ENCODE peak calls at places on chromosome 22, in six cellular contexts. O is PC-3, C is psoas muscle, M is tibial nerve, Q is GM23338, W is upper lobe of right lung. V is an unnamed sample.
A peak's percentile ranks its signal among the peaks of the same experiment; 100 is the strongest.

GRCh38 chr22:46267431-46268279 is at the start of gene TTC38:
- DNase-seq in W (peak; percentile 96), C (peak; percentile 97), Q (peak; percentile 77), M (peak; percentile 85), O (peak; percentile 81), V (peak; percentile 97)

GRCh38 chr22:44947846-44948245 is 62.0 kb downstream of the PHF21B start:
- DNase-seq in W (no peak), Q (no peak), C (no peak), O (no peak), M (no peak), V (no peak)

GRCh38 chr22:46730568-46731245 is 7.3 kb downstream of the CERK start:
- DNase-seq in M (no peak), Q (no peak), W (no peak), C (no peak), O (no peak), V (no peak)

GRCh38 chr22:48443680-48444079 is 1384.0 kb downstream of the BRD1 start:
- DNase-seq in O (no peak), M (no peak), W (no peak), C (no peak), Q (no peak), V (no peak)

GRCh38 chr22:47810505-47811500 is 1048.4 kb downstream of the TBC1D22A start:
- DNase-seq in O (no peak), Q (no peak), W (no peak), M (no peak), C (no peak), V (no peak)

GRCh38 chr22:46070722-46071450 is 79.4 kb upstream of the PPARA start:
- DNase-seq in Q (peak; percentile 62), W (peak; percentile 89), O (peak; percentile 70), M (peak; percentile 56), C (peak; percentile 83), V (peak; percentile 65)

GRCh38 chr22:38628444-38628843 is 27.7 kb downstream of the FAM227A start:
- DNase-seq in C (no peak), Q (no peak), W (no peak), O (no peak), M (no peak), V (no peak)

GRCh38 chr22:35598396-35598710 is 18.8 kb downstream of the MB start:
- DNase-seq in W (no peak), M (no peak), C (no peak), Q (no peak), O (no peak), V (no peak)

GRCh38 chr22:46390652-46391301 is 55.3 kb downstream of the TRMU start:
- DNase-seq in C (peak; percentile 72), O (peak; percentile 63), Q (no peak), M (peak; percentile 39), W (no peak), V (no peak)

GRCh38 chr22:21632237-21632895 is at the start of gene CCDC116:
- DNase-seq in O (no peak), M (no peak), C (no peak), Q (peak; percentile 84), W (peak; percentile 76), V (no peak)

GRCh38 chr22:20463324-20464095 is 25.9 kb upstream of the SCARF2 start:
- DNase-seq in C (peak; percentile 28), Q (no peak), O (no peak), M (no peak), W (peak; percentile 19), V (no peak)

GRCh38 chr22:20160041-20160440 is 9.2 kb upstream of the CCDC188 start:
- DNase-seq in C (no peak), Q (no peak), M (no peak), W (no peak), O (no peak), V (peak; percentile 42)

GRCh38 chr22:50544078-50544745 is 1.5 kb upstream of the KLHDC7B start:
- DNase-seq in W (peak; percentile 93), M (peak; percentile 42), O (no peak), Q (peak; percentile 93), C (peak; percentile 76), V (peak; percentile 90)

GRCh38 chr22:38882972-38883622 is 11.1 kb upstream of the CBX6 start:
- DNase-seq in C (no peak), W (peak; percentile 46), Q (no peak), M (no peak), O (no peak), V (no peak)

GRCh38 chr22:25219948-25220442 is 556 bp downstream of the CRYBB2 start:
- DNase-seq in C (no peak), M (no peak), O (peak; percentile 6), W (no peak), Q (no peak), V (peak; percentile 31)

GRCh38 chr22:40387758-40388157 is 17.4 kb downstream of the SGSM3 start:
- DNase-seq in C (no peak), O (peak; percentile 32), Q (no peak), W (no peak), M (no peak), V (no peak)
- H3K4me1 ChIP-seq in C (peaks cover 5% of the 10 kb centered on the region), O (peaks cover 5% of the 10 kb centered on the region), Q (no peaks in the 10 kb centered on the region), W (peaks cover 20% of the 10 kb centered on the region), M (no peaks in the 10 kb centered on the region), V (peaks cover 30% of the 10 kb centered on the region)

GRCh38 chr22:42069801-42070516 is 653 bp downstream of the NAGA start:
- DNase-seq in Q (no peak), O (no peak), C (no peak), W (no peak), M (no peak), V (no peak)
- H3K27ac ChIP-seq in Q (peak overlapping the region; percentile 63), O (peak overlapping the region; percentile 19), C (peak overlapping the region; percentile 83), W (peak overlapping the region; percentile 88), M (peak overlapping the region; percentile 66), V (peak overlapping the region; percentile 91)

GRCh38 chr22:40001104-40001503 is 6.3 kb downstream of the FAM83F start:
- DNase-seq in W (no peak), C (no peak), Q (no peak), M (no peak), O (no peak), V (no peak)

GRCh38 chr22:40000171-40000570 is 5.4 kb downstream of the FAM83F start:
- DNase-seq in W (no peak), M (no peak), O (no peak), C (no peak), Q (no peak), V (no peak)

GRCh38 chr22:40001800-40002577 is 7.2 kb downstream of the FAM83F start:
- DNase-seq in O (no peak), W (no peak), C (no peak), M (no peak), Q (peak; percentile 75), V (no peak)

GRCh38 chr22:40004836-40005235 is 10.1 kb downstream of the FAM83F start:
- DNase-seq in Q (no peak), O (no peak), C (no peak), M (no peak), W (no peak), V (no peak)

DNA sequence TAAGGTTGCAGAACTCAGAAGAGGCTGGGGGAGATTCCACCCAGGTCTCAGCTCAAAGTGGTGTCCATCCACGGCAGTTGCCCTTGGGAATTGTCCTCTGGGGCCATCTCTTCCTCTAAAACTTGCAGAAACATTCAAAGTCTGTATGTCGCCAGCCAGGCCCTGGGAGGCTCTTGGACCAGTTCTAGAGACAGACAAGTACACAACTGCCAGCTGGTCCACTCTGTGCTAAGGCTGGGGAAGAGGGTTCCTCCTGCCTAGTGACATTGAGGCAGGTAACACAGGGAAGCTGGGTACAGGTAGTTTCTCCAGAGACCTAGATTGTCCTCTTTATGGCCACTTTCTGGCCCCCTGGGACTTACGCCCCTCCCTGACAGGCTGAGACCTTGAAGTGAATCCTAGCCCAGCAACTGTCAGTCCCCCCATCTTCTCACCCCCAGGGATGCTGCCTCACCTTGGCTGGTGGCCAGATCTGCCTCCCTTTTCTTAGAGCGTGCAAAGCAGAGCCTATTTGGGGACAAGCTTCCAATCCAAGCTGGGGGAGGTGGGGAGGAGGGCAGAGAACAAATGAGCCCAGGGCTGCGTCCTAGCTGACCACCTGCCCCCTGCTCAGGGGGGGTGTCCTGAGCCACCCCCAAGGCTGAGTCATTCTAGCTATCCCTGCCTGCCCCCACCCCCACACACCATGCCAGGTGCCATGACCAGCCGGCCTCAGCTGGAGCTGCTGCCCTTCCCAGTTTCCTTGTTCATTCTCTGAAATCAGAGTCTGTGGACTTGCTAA is 8.4 kb downstream of the FAM83F start:
- DNase-seq in O (no peak), C (no peak), M (no peak), W (no peak), Q (no peak), V (no peak)
- H3K4me1 ChIP-seq in O (peaks cover 4% of the 10 kb centered on the region), C (no peaks in the 10 kb centered on the region), M (no peaks in the 10 kb centered on the region), W (no peaks in the 10 kb centered on the region), Q (peaks cover 61% of the 10 kb centered on the region), V (no peaks in the 10 kb centered on the region)

DNA sequence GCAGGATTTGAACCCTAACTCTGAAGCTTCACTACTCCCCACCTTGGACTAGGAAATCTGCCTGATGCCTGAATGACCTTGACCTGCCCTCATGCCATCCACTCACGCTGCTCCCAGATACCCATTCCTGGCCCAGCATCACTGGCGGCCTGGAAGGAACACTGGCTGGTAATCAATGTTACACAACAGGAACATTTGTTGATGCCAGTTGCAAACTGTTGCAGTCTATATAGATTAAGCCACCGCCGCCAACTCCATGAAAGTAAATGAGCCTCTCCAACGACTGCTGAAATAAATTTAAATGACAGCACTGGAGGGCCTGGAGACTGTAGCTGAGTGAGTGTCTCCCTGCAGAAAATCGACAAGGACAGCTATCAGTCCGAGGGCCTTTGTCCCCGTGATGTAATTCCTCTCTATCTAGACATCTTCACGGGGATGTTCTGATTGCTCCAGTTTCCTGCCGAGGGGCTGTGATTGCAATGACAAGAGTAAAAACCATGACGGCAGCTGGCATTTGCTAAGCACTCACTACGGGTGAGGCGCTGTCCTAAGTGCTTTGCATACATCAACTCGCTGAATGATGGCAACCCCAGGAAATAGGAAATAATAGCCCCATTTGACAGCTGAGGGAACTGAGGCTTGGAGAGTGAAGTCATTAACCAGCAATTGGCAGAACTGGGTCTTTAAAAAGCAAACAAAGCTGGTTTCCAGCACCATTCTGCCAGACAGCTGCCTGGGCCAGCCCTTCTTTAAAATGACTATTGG is 120.4 kb downstream of the SEZ6L start:
- DNase-seq in W (no peak), O (no peak), Q (no peak), C (no peak), M (no peak), V (no peak)
- H3K27ac ChIP-seq in W (no peak overlapping the region), O (no peak overlapping the region), Q (no peak overlapping the region), C (no peak overlapping the region), M (no peak overlapping the region), V (no peak overlapping the region)

GRCh38 chr22:17434856-17435255 is 65.6 kb downstream of the CECR2 start:
- DNase-seq in M (no peak), C (no peak), W (no peak), O (no peak), Q (peak; percentile 23), V (no peak)
- H3K4me1 ChIP-seq in M (no peaks in the 10 kb centered on the region), C (peaks cover 89% of the 10 kb centered on the region), W (peaks cover 8% of the 10 kb centered on the region), O (no peaks in the 10 kb centered on the region), Q (peaks cover 84% of the 10 kb centered on the region), V (peaks cover 12% of the 10 kb centered on the region)

DNA sequence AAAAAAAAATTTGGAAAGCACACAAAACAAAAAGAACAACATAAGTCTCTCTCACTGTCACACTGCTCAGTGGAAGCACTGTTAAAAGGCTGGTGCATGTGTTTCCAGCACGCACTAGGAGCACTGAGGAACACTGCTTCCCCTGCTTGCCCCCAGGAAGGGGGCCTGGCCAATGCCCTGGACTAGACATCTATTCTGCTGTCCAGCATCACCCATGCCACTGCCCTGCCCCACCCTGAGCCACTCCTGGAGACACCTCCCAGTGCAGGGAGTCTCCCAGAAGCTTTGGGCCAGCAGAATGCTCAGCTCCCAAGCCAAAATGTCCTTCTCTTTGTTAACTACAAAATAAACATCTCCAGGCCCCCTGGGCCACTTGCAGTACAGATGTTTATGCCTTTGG is 49.7 kb upstream of the EMID1 start:
- DNase-seq in C (no peak), W (peak; percentile 22), M (no peak), O (no peak), Q (no peak), V (no peak)
- H3K27ac ChIP-seq in C (no peak overlapping the region), W (no peak overlapping the region), M (no peak overlapping the region), O (no peak overlapping the region), Q (no peak overlapping the region), V (no peak overlapping the region)

GRCh38 chr22:23142546-23143105 is 836 bp upstream of the RSPH14 start:
- DNase-seq in C (no peak), Q (no peak), M (no peak), W (no peak), O (no peak), V (no peak)
- H3K4me1 ChIP-seq in C (peaks cover 9% of the 10 kb centered on the region), Q (peaks cover 9% of the 10 kb centered on the region), M (no peaks in the 10 kb centered on the region), W (peaks cover 27% of the 10 kb centered on the region), O (peaks cover 19% of the 10 kb centered on the region), V (peaks cover 43% of the 10 kb centered on the region)